ENCODE peak calls at places on chromosomes 6 and 20, in eight cellular contexts. P is Peyer's patch; C is pons; L is NCI-H1105; O is head of caudate nucleus; F is activated naive CD4-positive, alpha-beta T cell treated with Interleukin-2 at 50 U/mL for 16 hours; Z is mesendoderm; D is GM23248. Y is an unnamed sample.
A peak's percentile ranks its signal among the peaks of the same experiment; 100 is the strongest.

GRCh38 chr6:149147939-149148718 is 169.4 kb upstream of the TAB2 start:
- DNase-seq in F (no peak), L (no peak), O (no peak), P (no peak), C (no peak), Z (no peak), D (no peak), Y (no peak)

GRCh38 chr6:147135211-147135672 is 69.0 kb upstream of the STXBP5 start:
- DNase-seq in D (peak; percentile 94), L (no peak), P (no peak), F (no peak), Z (no peak), O (no peak), C (no peak), Y (peak; percentile 32)

GRCh38 chr6:88512951-88513350 is 346.8 kb upstream of the CNR1 start:
- DNase-seq in L (no peak), D (no peak), C (no peak), F (no peak), Z (no peak), O (no peak), P (no peak), Y (no peak)

GRCh38 chr6:139161169-139161568 is 26.3 kb downstream of the HECA start:
- DNase-seq in F (peak; percentile 54), O (no peak), L (no peak), D (peak; percentile 62), Z (no peak), P (peak; percentile 75), C (no peak), Y (no peak)

GRCh38 chr20:52494244-52494643 is 302.7 kb upstream of the ZFP64 start:
- DNase-seq in P (no peak), D (peak; percentile 99), C (no peak), Z (no peak), F (peak; percentile 50), O (no peak), L (no peak), Y (peak; percentile 14)

GRCh38 chr6:21386744-21387143 is 206.8 kb upstream of the SOX4 start:
- DNase-seq in P (no peak), D (no peak), F (no peak), L (no peak), O (no peak), Z (peak; percentile 97), C (no peak), Y (no peak)

GRCh38 chr6:31907158-31907813 is 5.4 kb upstream of the ZBTB12 start:
- DNase-seq in C (no peak), Z (no peak), D (peak; percentile 87), P (no peak), F (no peak), L (no peak), O (no peak), Y (no peak)

GRCh38 chr6:12339808-12340487 is 49.8 kb downstream of the EDN1 start:
- DNase-seq in O (no peak), C (no peak), P (no peak), L (no peak), D (no peak), F (no peak), Z (no peak), Y (no peak)

GRCh38 chr6:34695729-34696188 is 808 bp downstream of the ILRUN start:
- DNase-seq in C (peak; percentile 20), D (no peak), P (no peak), O (no peak), L (no peak), Z (no peak), F (no peak), Y (no peak)

GRCh38 chr6:3665608-3666007 is 85.9 kb downstream of the PXDC1 start:
- DNase-seq in L (no peak), D (no peak), P (no peak), Z (no peak), O (peak; percentile 40), C (peak; percentile 97), F (no peak), Y (no peak)

Y was measured in HFFc6.